ENCODE peak calls at places on chromosomes 4 and X, in four cellular contexts. S, F, B and R are unnamed samples.

GRCh38 chrX:44012484-44013096 is 39.4 kb upstream of the NDP start:
- DNase-seq in S (peak; percentile 18), F (no peak), B (no peak), R (peak; percentile 75)

GRCh38 chr4:3684546-3684945 is 81.6 kb upstream of the ADRA2C start:
- DNase-seq in S (no peak), F (no peak), B (no peak), R (no peak)

GRCh38 chr4:144451771-144452170 is 194.2 kb upstream of the HHIP start:
- DNase-seq in S (no peak), F (no peak), B (no peak), R (no peak)

GRCh38 chr4:2482192-2482591 is 13.3 kb downstream of the RNF4 start:
- DNase-seq in S (no peak), F (no peak), B (no peak), R (no peak)

GRCh38 chr4:99471896-99472295 is 36.8 kb upstream of the ADH7 start:
- DNase-seq in S (no peak), F (no peak), B (no peak), R (no peak)

GRCh38 chr4:148015468-148015867 is 283.6 kb downstream of the ARHGAP10 start:
- DNase-seq in S (no peak), F (no peak), B (no peak), R (no peak)

GRCh38 chr4:87848622-87849351 is 16.0 kb downstream of the MEPE start:
- DNase-seq in S (peak; percentile 15), F (no peak), B (peak; percentile 28), R (no peak)

GRCh38 chrX:47723689-47724088 is 64.7 kb upstream of the UXT start:
- DNase-seq in S (no peak), F (no peak), B (no peak), R (no peak)

GRCh38 chr4:36192922-36193321 is 51.4 kb downstream of the ARAP2 start:
- DNase-seq in S (no peak), F (no peak), B (no peak), R (no peak)

GRCh38 chr4:109574443-109574850 is 14.4 kb downstream of the MCUB start:
- DNase-seq in S (no peak), F (no peak), B (no peak), R (no peak)
- TF ChIP-seq CTCF in S (peak; percentile 44), F (no peak), B (no peak), R (peak; percentile 37)

GRCh38 chrX:99266255-99266654 is 1143.8 kb downstream of the PCDH19 start:
- DNase-seq in S (no peak), F (no peak), B (no peak), R (no peak)

GRCh38 chrX:99271641-99272040 is 1138.4 kb downstream of the PCDH19 start:
- DNase-seq in S (no peak), F (no peak), B (no peak), R (no peak)
- TF ChIP-seq CTCF in S (no peak), F (no peak), B (no peak), R (no peak)

GRCh38 chr4:77309496-77309895 is 152.5 kb downstream of the CCNG2 start:
- DNase-seq in S (no peak), F (no peak), B (no peak), R (peak; percentile 9)

GRCh38 chr4:77305766-77306165 is 148.8 kb downstream of the CCNG2 start:
- DNase-seq in S (no peak), F (no peak), B (no peak), R (no peak)

GRCh38 chr4:77310931-77311330 is 153.9 kb downstream of the CCNG2 start:
- DNase-seq in S (no peak), F (no peak), B (no peak), R (peak; percentile 15)

GRCh38 chr4:77306496-77306895 is 149.5 kb downstream of the CCNG2 start:
- DNase-seq in S (no peak), F (no peak), B (no peak), R (no peak)

GRCh38 chr4:77308843-77309242 is 151.8 kb downstream of the CCNG2 start:
- DNase-seq in S (no peak), F (no peak), B (no peak), R (no peak)
- TF ChIP-seq CTCF in S (peak; percentile 52), F (no peak), B (no peak), R (peak; percentile 56)

GRCh38 chr4:8342651-8343050 is 73.1 kb downstream of the HTRA3 start:
- DNase-seq in S (peak; percentile 18), F (no peak), B (no peak), R (no peak)

GRCh38 chr4:8343051-8343966 is 73.8 kb downstream of the HTRA3 start:
- DNase-seq in S (peak; percentile 71), F (no peak), B (no peak), R (no peak)

GRCh38 chr4:8340721-8341680 is 71.4 kb downstream of the HTRA3 start:
- DNase-seq in S (peak; percentile 89), F (no peak), B (no peak), R (no peak)

GRCh38 chr4:8343967-8344331 is 74.4 kb downstream of the HTRA3 start:
- DNase-seq in S (no peak), F (no peak), B (no peak), R (no peak)

GRCh38 chr4:8341691-8342090 is 72.1 kb downstream of the HTRA3 start:
- DNase-seq in S (peak; percentile 68), F (no peak), B (no peak), R (no peak)
- TF ChIP-seq CTCF in S (no peak), F (no peak), B (no peak), R (no peak)